ENCODE peak calls at places on chromosome 21, in nine cellular contexts. Y is Panc1, S is GM10248, U is WTC11, T is tibial nerve, F is GM23338, G is H9, E is GM12864, L is Calu3. R is an unnamed sample.

GRCh38 chr21:34498623-34499022 is 13.4 kb downstream of the KCNE1 start:
- DNase-seq in F (no peak), L (no peak), G (no peak), E (no peak), Y (no peak), S (no peak), U (no peak), T (no peak), R (peak)

GRCh38 chr21:36765229-36765628 is 66.3 kb downstream of the SIM2 start:
- DNase-seq in E (no peak), S (no peak), F (no peak), G (no peak), L (no peak), T (no peak), U (no peak), Y (no peak), R (no peak)

GRCh38 chr21:15826147-15826780 is 96.5 kb downstream of the USP25 start:
- DNase-seq in S (peak), L (peak), Y (no peak), F (peak), G (peak), E (peak), U (peak), T (no peak), R (peak)

GRCh38 chr21:46125846-46126301 is 28.0 kb downstream of the COL6A2 start:
- DNase-seq in U (peak), F (no peak), T (no peak), L (no peak), G (peak), E (no peak), Y (no peak), S (no peak), R (no peak)

GRCh38 chr21:45460011-45460565 is 55.1 kb downstream of the COL18A1 start:
- DNase-seq in F (no peak), U (no peak), G (no peak), T (no peak), Y (no peak), E (no peak), S (no peak), L (no peak), R (no peak)

GRCh38 chr21:46160563-46161179 is 5.3 kb upstream of the FTCD start:
- DNase-seq in S (no peak), T (no peak), E (no peak), G (peak), Y (no peak), F (no peak), L (no peak), U (no peak), R (no peak)

GRCh38 chr21:18887922-18888602 is 484.5 kb upstream of the TMPRSS15 start:
- DNase-seq in F (no peak), S (no peak), E (no peak), G (no peak), T (no peak), L (no peak), U (no peak), Y (no peak), R (no peak)

GRCh38 chr21:42156690-42157605 is 62.0 kb upstream of the ABCG1 start:
- DNase-seq in F (no peak), T (no peak), Y (no peak), S (peak), L (no peak), G (no peak), E (no peak), U (no peak), R (peak)

GRCh38 chr21:33047231-33047630 is 21.5 kb downstream of the OLIG2 start:
- DNase-seq in L (no peak), U (no peak), E (no peak), S (no peak), Y (no peak), F (no peak), T (no peak), G (no peak), R (peak)

GRCh38 chr21:31952828-31953227 is 80.0 kb downstream of the HUNK start:
- DNase-seq in E (no peak), F (no peak), S (no peak), L (no peak), U (no peak), T (no peak), Y (no peak), G (no peak), R (no peak)

GRCh38 chr21:44871576-44872265 is 1.8 kb downstream of the PTTG1IP start:
- DNase-seq in G (no peak), L (peak), E (no peak), S (no peak), Y (no peak), T (peak), U (no peak), F (no peak), R (peak)

GRCh38 chr21:45788635-45789506 is 145.3 kb downstream of the PCBP3 start:
- DNase-seq in T (no peak), S (no peak), E (no peak), G (no peak), U (no peak), L (no peak), Y (no peak), F (no peak), R (no peak)

GRCh38 chr21:34073749-34074282 is 438 bp downstream of the MRPS6 start:
- DNase-seq in Y (no peak), F (peak), L (peak), G (no peak), E (no peak), U (peak), T (no peak), S (peak), R (peak)

GRCh38 chr21:45641480-45642035 is 2.0 kb upstream of the PCBP3 start:
- DNase-seq in S (no peak), T (no peak), Y (no peak), F (peak), G (no peak), L (no peak), U (no peak), E (no peak), R (no peak)

GRCh38 chr21:38219049-38219628 is 37.7 kb upstream of the KCNJ15 start:
- DNase-seq in G (peak), L (peak), F (peak), S (peak), Y (peak), E (peak), U (peak), T (peak), R (peak)

GRCh38 chr21:15592271-15592860 is 137.4 kb upstream of the USP25 start:
- DNase-seq in G (no peak), T (peak), E (no peak), F (peak), L (peak), Y (peak), S (peak), U (no peak), R (peak)

GRCh38 chr21:35217504-35218060 is 168.5 kb upstream of the RUNX1 start:
- DNase-seq in L (peak), S (no peak), Y (peak), G (peak), U (no peak), T (no peak), F (peak), E (no peak), R (peak)

GRCh38 chr21:46371204-46372013 is 47.5 kb downstream of the PCNT start:
- DNase-seq in S (no peak), U (no peak), T (no peak), Y (no peak), E (no peak), F (no peak), L (no peak), G (no peak), R (no peak)

GRCh38 chr21:42161957-42162681 is 56.8 kb upstream of the ABCG1 start:
- DNase-seq in G (peak), E (no peak), L (no peak), S (no peak), T (no peak), F (peak), U (no peak), Y (no peak), R (no peak)

GRCh38 chr21:44704636-44705001 is 6.8 kb downstream of the TSPEAR start:
- DNase-seq in S (no peak), L (no peak), Y (no peak), E (no peak), F (peak), G (peak), U (peak), T (no peak), R (no peak)

GRCh38 chr21:45157932-45158331 is 83.6 kb downstream of the ADARB1 start:
- DNase-seq in T (no peak), G (peak), U (no peak), E (no peak), Y (no peak), S (no peak), L (no peak), F (no peak), R (no peak)

GRCh38 chr21:16633851-16634521 is 878.9 kb upstream of the CXADR start:
- DNase-seq in U (no peak), S (no peak), T (peak), E (no peak), L (no peak), G (no peak), F (no peak), Y (no peak), R (peak)

GRCh38 chr21:46119565-46120271 is 21.8 kb downstream of the COL6A2 start:
- DNase-seq in F (no peak), U (peak), L (no peak), S (no peak), E (no peak), Y (no peak), G (peak), T (no peak), R (no peak)

GRCh38 chr21:46354518-46354917 is 30.6 kb downstream of the PCNT start:
- DNase-seq in S (no peak), F (no peak), E (no peak), U (no peak), Y (no peak), T (no peak), G (no peak), L (no peak), R (no peak)

GRCh38 chr21:36861595-36861883 is 104.9 kb downstream of the HLCS start:
- DNase-seq in F (no peak), E (no peak), Y (no peak), S (no peak), L (no peak), T (no peak), U (no peak), G (no peak), R (no peak)

GRCh38 chr21:45543710-45544448 is 1.6 kb upstream of the SLC19A1 start:
- DNase-seq in F (no peak), E (no peak), G (peak), S (peak), Y (no peak), L (no peak), T (no peak), U (peak), R (no peak)

GRCh38 chr21:14528815-14529214 is 17.3 kb downstream of the SAMSN1 start:
- DNase-seq in U (no peak), S (no peak), T (no peak), Y (no peak), G (no peak), E (no peak), F (no peak), L (no peak), R (no peak)

GRCh38 chr21:21096956-21097355 is 98.7 kb downstream of the NCAM2 start:
- DNase-seq in T (no peak), F (no peak), S (no peak), Y (no peak), L (no peak), U (no peak), G (no peak), E (no peak), R (no peak)

GRCh38 chr21:44567481-44568171 is 5.9 kb upstream of the KRTAP10-4 start:
- DNase-seq in Y (no peak), F (no peak), U (no peak), T (no peak), S (peak), E (no peak), G (no peak), L (no peak), R (no peak)

GRCh38 chr21:39033878-39034589 is 149.2 kb downstream of the PSMG1 start:
- DNase-seq in E (no peak), Y (no peak), S (no peak), F (no peak), L (peak), U (no peak), G (no peak), T (no peak), R (no peak)

GRCh38 chr21:36039861-36040260 is 20.5 kb downstream of the SETD4 start:
- DNase-seq in E (no peak), G (no peak), S (no peak), L (no peak), F (no peak), Y (no peak), T (no peak), U (no peak), R (no peak)

GRCh38 chr21:14875704-14876364 is 189.0 kb downstream of the NRIP1 start:
- DNase-seq in U (no peak), L (peak), S (peak), G (no peak), F (no peak), Y (no peak), E (peak), T (no peak), R (no peak)

DNA sequence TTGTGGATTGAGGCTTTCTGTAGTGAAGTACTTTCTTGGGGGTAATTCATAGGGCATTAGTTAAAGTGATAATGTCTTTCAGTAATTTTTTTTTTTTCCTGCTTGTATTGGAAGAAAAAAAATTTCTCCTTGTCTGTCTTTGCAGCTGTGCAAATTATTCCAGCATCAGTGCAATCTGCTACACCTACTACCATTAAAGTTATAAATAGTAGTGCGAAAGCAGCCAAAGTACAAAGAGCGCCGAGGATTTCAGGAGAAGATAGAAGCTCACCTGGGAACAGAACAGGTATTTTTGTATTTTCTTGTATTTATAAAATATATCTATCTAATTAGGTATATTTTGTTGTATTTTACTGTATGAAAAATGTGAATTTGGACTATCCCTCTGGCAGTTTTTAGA is 29.3 kb downstream of the GABPA start:
- DNase-seq in F (no peak), L (no peak), T (no peak), Y (no peak), E (no peak), U (no peak), G (no peak), S (no peak), R (no peak)
- TF ChIP-seq CTCF in F (no peak), L (no peak), T (no peak), Y (no peak), E (no peak), U (no peak), G (no peak), S (no peak), R (no peak)

DNA sequence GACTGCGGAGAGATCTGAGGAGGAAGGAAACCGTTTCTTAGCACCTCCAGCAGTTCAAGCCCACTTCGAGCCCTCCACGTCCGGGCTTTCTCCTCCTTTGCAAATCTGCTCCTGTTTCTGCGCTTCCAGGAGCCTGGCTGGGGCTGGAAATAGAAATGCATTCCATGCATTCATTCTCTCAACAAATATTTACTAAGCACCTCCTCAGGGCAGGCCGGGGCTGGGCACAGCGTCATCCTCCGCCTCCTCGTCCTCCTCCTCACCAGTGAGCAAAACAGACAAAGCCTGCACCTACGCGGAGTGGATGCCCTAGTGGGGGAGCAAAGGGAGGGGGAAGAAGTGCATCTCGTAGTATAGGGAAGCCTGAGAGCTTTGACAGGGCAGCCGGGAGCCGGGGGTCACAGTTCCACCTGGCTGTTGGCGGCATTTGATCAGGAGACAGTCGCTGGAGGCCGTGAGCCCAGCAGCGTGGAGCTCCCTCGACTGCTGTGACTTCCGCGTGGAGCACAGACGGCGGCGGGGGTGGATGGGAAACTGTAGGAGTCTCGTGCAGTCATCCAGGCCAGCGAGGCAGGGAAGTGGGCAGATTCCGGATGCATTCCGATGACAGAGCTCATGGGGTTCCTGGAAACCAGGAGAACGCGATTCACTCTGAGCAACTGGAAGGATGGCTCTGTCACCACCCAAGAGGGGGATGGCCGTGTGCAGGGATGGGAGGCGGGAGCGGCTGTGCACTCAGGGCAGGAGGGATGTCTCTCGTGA is 93.4 kb downstream of the SIK1 start:
- DNase-seq in U (peak), G (peak), L (peak), F (peak), Y (no peak), S (no peak), T (peak), E (no peak), R (peak)
- TF ChIP-seq CTCF in U (no peak), G (no peak), L (no peak), F (no peak), Y (no peak), S (no peak), T (no peak), E (no peak), R (no peak)

GRCh38 chr21:23455676-23456075 is 2151.6 kb downstream of the MRPL39 start:
- DNase-seq in T (no peak), U (no peak), G (no peak), Y (no peak), F (no peak), S (no peak), L (no peak), E (no peak), R (no peak)

DNA sequence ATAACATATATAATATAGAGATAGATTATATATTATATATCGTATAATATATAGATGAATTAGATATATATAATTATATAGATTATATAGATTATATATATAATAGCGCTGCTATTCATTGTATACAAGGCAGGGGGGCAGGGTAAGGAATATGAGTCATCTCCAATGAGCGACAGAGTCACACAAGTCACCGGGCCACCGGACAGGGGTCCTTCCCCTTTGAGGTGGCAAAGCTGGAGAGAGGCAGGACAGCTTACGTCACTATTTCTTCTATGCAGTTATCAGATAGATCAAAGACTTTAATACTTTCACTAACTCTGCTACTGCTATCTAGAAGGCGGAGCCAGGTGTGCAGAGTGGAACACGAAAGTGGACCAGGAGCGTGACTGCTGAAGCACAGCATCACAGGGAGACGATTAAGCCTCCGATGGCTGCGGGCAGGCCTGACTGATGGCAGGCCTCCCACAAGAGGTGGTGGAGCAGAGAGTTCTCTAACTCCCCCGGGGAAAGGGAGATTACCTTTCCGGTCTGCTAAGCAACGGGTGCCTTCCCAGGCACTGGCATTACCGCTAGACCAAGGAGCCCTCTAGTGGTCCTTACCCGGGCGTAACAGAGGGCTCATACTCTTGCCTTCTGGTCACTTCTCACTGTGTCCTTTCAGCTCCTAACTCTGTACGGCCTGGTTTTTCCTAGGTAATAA is 2154.7 kb downstream of the MRPL39 start:
- DNase-seq in Y (peak), G (peak), E (no peak), S (no peak), T (no peak), U (peak), L (no peak), F (peak), R (no peak)
- TF ChIP-seq CTCF in Y (peak), G (peak), E (no peak), S (peak), T (no peak), U (no peak), L (no peak), F (peak), R (no peak)

GRCh38 chr21:26845066-26845749 is at the start of gene ADAMTS1:
- DNase-seq in U (peak), T (peak), G (peak), Y (no peak), E (no peak), F (peak), L (peak), S (no peak), R (peak)

GRCh38 chr21:26843912-26844257 is 1.3 kb downstream of the ADAMTS1 start:
- DNase-seq in G (no peak), Y (no peak), E (no peak), S (no peak), U (no peak), T (no peak), F (peak), L (no peak), R (peak)

GRCh38 chr21:26842976-26843911 is 2.0 kb downstream of the ADAMTS1 start:
- DNase-seq in F (peak), L (peak), U (peak), Y (peak), G (peak), T (peak), S (no peak), E (no peak), R (peak)

GRCh38 chr21:26845750-26846035 is 484 bp upstream of the ADAMTS1 start:
- DNase-seq in F (no peak), T (peak), L (no peak), S (no peak), E (no peak), Y (no peak), U (no peak), G (no peak), R (no peak)

GRCh38 chr21:26844258-26845065 is 747 bp downstream of the ADAMTS1 start:
- DNase-seq in L (peak), F (peak), T (peak), Y (no peak), U (peak), E (no peak), S (no peak), G (peak), R (peak)
- TF ChIP-seq CTCF in L (no peak), F (peak), T (no peak), Y (peak), U (no peak), E (no peak), S (no peak), G (no peak), R (no peak)